ENCODE peak calls at places on chromosomes 12 and 14, in nine cellular contexts. O is HCT116, I is transverse colon, S is K562, C is H9, L is aorta, A is GM23338, F is neuronal stem cell, B is body of pancreas. V is an unnamed sample.

GRCh38 chr14:89986475-89986874 is 30.7 kb downstream of the TDP1 start:
- DNase-seq in O (no peak), I (no peak), S (no peak), C (no peak), L (no peak), A (peak; percentile 13), F (no peak), B (no peak), V (no peak)

GRCh38 chr12:57242691-57243454 is 8.1 kb downstream of the STAC3 start:
- DNase-seq in O (peak; percentile 56), I (peak; percentile 72), S (peak; percentile 87), C (peak; percentile 96), L (no peak), A (peak; percentile 96), F (peak; percentile 85), B (peak; percentile 58), V (peak; percentile 91)

GRCh38 chr14:25090716-25091454 is 40.9 kb upstream of the STXBP6 start:
- DNase-seq in O (no peak), I (peak; percentile 43), S (no peak), C (no peak), L (no peak), A (peak; percentile 54), F (peak; percentile 17), B (peak; percentile 60), V (no peak)

GRCh38 chr12:44317651-44318126 is 481.8 kb downstream of the TMEM117 start:
- DNase-seq in O (peak; percentile 15), I (no peak), S (no peak), C (peak; percentile 64), L (no peak), A (peak; percentile 76), F (peak; percentile 9), B (no peak), V (peak; percentile 40)

GRCh38 chr12:18805516-18806248 is 67.8 kb downstream of the CAPZA3 start:
- DNase-seq in O (no peak), I (no peak), S (no peak), C (peak; percentile 61), L (no peak), A (peak; percentile 69), F (no peak), B (no peak), V (no peak)

GRCh38 chr14:61281186-61281676 is at the start of gene TMEM30B:
- DNase-seq in O (no peak), I (peak; percentile 92), S (no peak), C (peak; percentile 96), L (peak; percentile 56), A (peak; percentile 96), F (no peak), B (peak; percentile 95), V (no peak)

GRCh38 chr14:92440345-92441003 is 73.1 kb upstream of the RIN3 start:
- DNase-seq in O (no peak), I (no peak), S (no peak), C (no peak), L (no peak), A (no peak), F (no peak), B (no peak), V (no peak)

GRCh38 chr12:88805286-88805685 is 225.0 kb upstream of the KITLG start:
- DNase-seq in O (no peak), I (no peak), S (no peak), C (no peak), L (no peak), A (no peak), F (no peak), B (no peak), V (no peak)

GRCh38 chr14:92656306-92656705 is 92.1 kb downstream of the LGMN start:
- DNase-seq in O (no peak), I (no peak), S (no peak), C (no peak), L (peak; percentile 65), A (no peak), F (no peak), B (no peak), V (no peak)

GRCh38 chr12:31118347-31118830 is 44.7 kb downstream of the DDX11 start:
- DNase-seq in O (no peak), I (no peak), S (peak; percentile 25), C (peak; percentile 45), L (no peak), A (peak; percentile 66), F (peak; percentile 47), B (no peak), V (peak; percentile 46)

GRCh38 chr14:92952497-92953298 is 29.7 kb downstream of the CHGA start:
- DNase-seq in O (no peak), I (no peak), S (no peak), C (no peak), L (no peak), A (no peak), F (no peak), B (no peak), V (no peak)

DNA sequence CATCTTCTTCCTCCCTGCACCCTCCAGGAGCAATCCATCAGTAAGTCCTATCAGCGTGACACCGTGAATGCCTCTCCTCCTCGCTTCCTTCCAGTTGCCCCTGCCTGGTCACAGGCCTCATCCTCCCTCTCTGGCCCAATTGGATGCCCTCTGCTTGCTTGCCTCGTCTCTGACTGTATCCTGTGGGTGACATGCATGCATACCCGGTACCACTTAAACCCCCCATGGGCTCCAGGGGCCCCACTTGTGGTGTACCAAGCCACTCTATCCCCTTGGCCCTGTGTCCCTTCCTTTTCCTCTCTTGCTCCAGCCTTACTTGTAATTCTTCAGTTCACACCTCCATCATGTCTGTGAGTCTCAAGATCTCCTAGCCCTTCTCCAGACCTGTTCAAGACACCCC is 106.0 kb upstream of the RTL1 start:
- DNase-seq in O (no peak), I (no peak), S (no peak), C (peak; percentile 12), L (no peak), A (no peak), F (no peak), B (peak; percentile 6), V (no peak)
- H3K27ac ChIP-seq in O (no peak overlapping the region), I (no peak overlapping the region), S (no peak overlapping the region), C (no peak overlapping the region), L (no peak overlapping the region), A (no peak overlapping the region), F (no peak overlapping the region), B (no peak overlapping the region), V (no peak overlapping the region)

GRCh38 chr12:77238368-77238767 is 173.0 kb upstream of the E2F7 start:
- DNase-seq in O (no peak), I (no peak), S (no peak), C (no peak), L (no peak), A (no peak), F (no peak), B (no peak), V (no peak)
- H3K27me3 ChIP-seq in O (no peaks in the 10 kb centered on the region), I (no peaks in the 10 kb centered on the region), S (no peaks in the 10 kb centered on the region), C (no peaks in the 10 kb centered on the region), L (no peaks in the 10 kb centered on the region), A (no peaks in the 10 kb centered on the region), F (no peaks in the 10 kb centered on the region), B (no peaks in the 10 kb centered on the region), V (no peaks in the 10 kb centered on the region)

GRCh38 chr12:42564540-42564939 is 25.0 kb downstream of the PRICKLE1 start:
- DNase-seq in O (no peak), I (no peak), S (no peak), C (no peak), L (no peak), A (no peak), F (no peak), B (no peak), V (no peak)
- H3K27ac ChIP-seq in O (no peak overlapping the region), I (no peak overlapping the region), S (no peak overlapping the region), C (no peak overlapping the region), L (no peak overlapping the region), A (no peak overlapping the region), F (no peak overlapping the region), B (no peak overlapping the region), V (no peak overlapping the region)

GRCh38 chr12:64781374-64782029 is 22.3 kb upstream of the GNS start:
- DNase-seq in O (no peak), I (no peak), S (no peak), C (peak; percentile 56), L (no peak), A (peak; percentile 53), F (peak; percentile 59), B (peak; percentile 62), V (no peak)

GRCh38 chr12:64779349-64779974 is 20.3 kb upstream of the GNS start:
- DNase-seq in O (no peak), I (no peak), S (no peak), C (no peak), L (no peak), A (no peak), F (no peak), B (no peak), V (no peak)

GRCh38 chr12:64782181-64782580 is 23.0 kb upstream of the GNS start:
- DNase-seq in O (no peak), I (no peak), S (no peak), C (no peak), L (no peak), A (no peak), F (no peak), B (no peak), V (no peak)

GRCh38 chr12:64780220-64780530 is 21.0 kb upstream of the GNS start:
- DNase-seq in O (no peak), I (no peak), S (no peak), C (no peak), L (no peak), A (no peak), F (no peak), B (no peak), V (no peak)

GRCh38 chr12:64780531-64781373 is 21.5 kb upstream of the GNS start:
- DNase-seq in O (no peak), I (peak; percentile 70), S (no peak), C (peak; percentile 73), L (peak; percentile 60), A (peak; percentile 66), F (peak; percentile 44), B (peak; percentile 87), V (peak; percentile 47)
- H3K27me3 ChIP-seq in O (no peaks in the 10 kb centered on the region), I (peaks cover 47% of the 10 kb centered on the region), S (peaks cover 37% of the 10 kb centered on the region), C (peaks cover 17% of the 10 kb centered on the region), L (no peaks in the 10 kb centered on the region), A (peaks cover 52% of the 10 kb centered on the region), F (peaks cover 67% of the 10 kb centered on the region), B (no peaks in the 10 kb centered on the region), V (peaks cover 39% of the 10 kb centered on the region)

DNA sequence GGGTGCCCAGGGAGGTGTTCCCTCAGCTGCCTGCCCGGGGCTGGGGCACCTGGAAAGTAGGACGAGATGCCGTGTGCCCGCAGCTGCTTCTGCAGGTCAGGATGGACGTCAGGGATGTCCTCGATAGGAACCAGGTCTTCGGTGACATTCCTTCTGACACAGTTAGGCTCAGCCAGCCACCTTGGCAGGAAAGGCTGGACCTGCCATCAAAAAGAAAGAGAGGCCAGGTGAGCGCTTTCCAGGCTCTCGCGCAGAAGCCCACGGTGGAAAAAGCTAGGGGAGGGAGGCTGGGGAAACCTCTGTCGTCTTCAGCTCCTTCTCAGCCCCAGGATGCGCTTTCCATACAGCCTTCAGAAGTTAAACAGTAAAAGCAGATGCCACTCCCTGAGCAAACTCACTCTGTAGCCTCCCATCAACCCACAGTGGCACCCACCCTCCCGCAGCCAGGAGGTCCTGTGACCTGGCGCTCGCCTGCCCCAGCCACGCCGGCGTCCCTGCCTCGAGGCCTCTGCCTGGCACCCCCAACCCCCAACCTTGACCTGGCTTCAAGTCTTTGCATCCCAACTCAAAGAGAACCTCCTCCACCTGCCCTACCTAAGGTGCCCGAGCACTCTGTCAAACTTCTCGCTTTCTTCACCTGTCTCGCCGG is 1.3 kb downstream of the DDX51 start:
- DNase-seq in O (no peak), I (no peak), S (no peak), C (no peak), L (peak; percentile 30), A (no peak), F (no peak), B (no peak), V (no peak)
- H3K27ac ChIP-seq in O (no peak overlapping the region), I (peak overlapping the region; percentile 84), S (no peak overlapping the region), C (no peak overlapping the region), L (no peak overlapping the region), A (no peak overlapping the region), F (no peak overlapping the region), B (no peak overlapping the region), V (no peak overlapping the region)

GRCh38 chr12:552466-552865 is 92.7 kb downstream of the B4GALNT3 start:
- DNase-seq in O (no peak), I (no peak), S (no peak), C (no peak), L (peak; percentile 46), A (no peak), F (no peak), B (no peak), V (no peak)
- H3K27me3 ChIP-seq in O (no peaks in the 10 kb centered on the region), I (no peaks in the 10 kb centered on the region), S (peaks cover 2% of the 10 kb centered on the region), C (no peaks in the 10 kb centered on the region), L (no peaks in the 10 kb centered on the region), A (no peaks in the 10 kb centered on the region), F (no peaks in the 10 kb centered on the region), B (no peaks in the 10 kb centered on the region), V (no peaks in the 10 kb centered on the region)

V was measured in WERI-Rb-1.